ENCODE peak calls at places on chromosomes 1 and 21, in seven cellular contexts. One of them, this sample, is unnamed.

GRCh38 chr1:206145771-206146290 is 28.6 kb upstream of the AVPR1B start:
- DNase-seq in endothelial cell: no peak
- DNase-seq in fibroblast of the aortic adventitia: no peak
- DNase-seq in adrenal gland: no peak
- DNase-seq in type B pancreatic cell: no peak
- DNase-seq in heart left ventricle: no peak
- DNase-seq in CD4-positive, alpha-beta T cell: no peak
- DNase-seq in this sample: no peak

GRCh38 chr21:14484188-14485009 is 61.7 kb downstream of the SAMSN1 start:
- DNase-seq in endothelial cell: no peak
- DNase-seq in fibroblast of the aortic adventitia: no peak
- DNase-seq in adrenal gland: no peak
- DNase-seq in type B pancreatic cell: no peak
- DNase-seq in heart left ventricle: no peak
- DNase-seq in CD4-positive, alpha-beta T cell: no peak
- DNase-seq in this sample: no peak

GRCh38 chr1:27513958-27514357 is 24.0 kb upstream of the WASF2 start:
- DNase-seq in endothelial cell: no peak
- DNase-seq in fibroblast of the aortic adventitia: no peak
- DNase-seq in adrenal gland: no peak
- DNase-seq in type B pancreatic cell: no peak
- DNase-seq in heart left ventricle: peak
- DNase-seq in CD4-positive, alpha-beta T cell: no peak
- DNase-seq in this sample: no peak

GRCh38 chr1:65985393-65986066 is 192.8 kb downstream of the PDE4B start:
- DNase-seq in endothelial cell: no peak
- DNase-seq in fibroblast of the aortic adventitia: no peak
- DNase-seq in adrenal gland: no peak
- DNase-seq in type B pancreatic cell: no peak
- DNase-seq in heart left ventricle: no peak
- DNase-seq in CD4-positive, alpha-beta T cell: no peak
- DNase-seq in this sample: no peak

GRCh38 chr1:41517039-41517438 is 32.6 kb upstream of the EDN2 start:
- DNase-seq in endothelial cell: no peak
- DNase-seq in fibroblast of the aortic adventitia: no peak
- DNase-seq in adrenal gland: no peak
- DNase-seq in type B pancreatic cell: no peak
- DNase-seq in heart left ventricle: no peak
- DNase-seq in CD4-positive, alpha-beta T cell: no peak
- DNase-seq in this sample: no peak

GRCh38 chr1:220776725-220777326 is 9.9 kb upstream of the MTARC1 start:
- DNase-seq in endothelial cell: peak
- DNase-seq in fibroblast of the aortic adventitia: peak
- DNase-seq in adrenal gland: peak
- DNase-seq in type B pancreatic cell: peak
- DNase-seq in heart left ventricle: peak
- DNase-seq in CD4-positive, alpha-beta T cell: peak
- DNase-seq in this sample: peak

GRCh38 chr1:233269656-233270055 is 25.9 kb downstream of the PCNX2 start:
- DNase-seq in endothelial cell: no peak
- DNase-seq in fibroblast of the aortic adventitia: peak
- DNase-seq in adrenal gland: no peak
- DNase-seq in type B pancreatic cell: no peak
- DNase-seq in heart left ventricle: no peak
- DNase-seq in CD4-positive, alpha-beta T cell: no peak
- DNase-seq in this sample: no peak

GRCh38 chr1:198669023-198669698 is 30.3 kb downstream of the PTPRC start:
- DNase-seq in endothelial cell: no peak
- DNase-seq in fibroblast of the aortic adventitia: peak
- DNase-seq in adrenal gland: no peak
- DNase-seq in type B pancreatic cell: no peak
- DNase-seq in heart left ventricle: no peak
- DNase-seq in CD4-positive, alpha-beta T cell: no peak
- DNase-seq in this sample: peak

GRCh38 chr1:43143441-43143888 is 28.6 kb downstream of the EBNA1BP2 start:
- DNase-seq in endothelial cell: peak
- DNase-seq in fibroblast of the aortic adventitia: no peak
- DNase-seq in adrenal gland: no peak
- DNase-seq in type B pancreatic cell: no peak
- DNase-seq in heart left ventricle: no peak
- DNase-seq in CD4-positive, alpha-beta T cell: no peak
- DNase-seq in this sample: no peak

GRCh38 chr1:99481391-99481996 is 164.4 kb upstream of the PALMD start:
- DNase-seq in endothelial cell: peak
- DNase-seq in fibroblast of the aortic adventitia: peak
- DNase-seq in adrenal gland: peak
- DNase-seq in type B pancreatic cell: no peak
- DNase-seq in heart left ventricle: peak
- DNase-seq in CD4-positive, alpha-beta T cell: peak
- DNase-seq in this sample: no peak

GRCh38 chr1:115063238-115063901 is 25.9 kb downstream of the TSPAN2 start:
- DNase-seq in endothelial cell: no peak
- DNase-seq in fibroblast of the aortic adventitia: no peak
- DNase-seq in adrenal gland: no peak
- DNase-seq in type B pancreatic cell: no peak
- DNase-seq in heart left ventricle: no peak
- DNase-seq in CD4-positive, alpha-beta T cell: no peak
- DNase-seq in this sample: no peak

GRCh38 chr1:225998560-225999226 is 450 bp downstream of the SDE2 start:
- DNase-seq in endothelial cell: no peak
- DNase-seq in fibroblast of the aortic adventitia: peak
- DNase-seq in adrenal gland: no peak
- DNase-seq in type B pancreatic cell: no peak
- DNase-seq in heart left ventricle: no peak
- DNase-seq in CD4-positive, alpha-beta T cell: no peak
- DNase-seq in this sample: no peak

DNA sequence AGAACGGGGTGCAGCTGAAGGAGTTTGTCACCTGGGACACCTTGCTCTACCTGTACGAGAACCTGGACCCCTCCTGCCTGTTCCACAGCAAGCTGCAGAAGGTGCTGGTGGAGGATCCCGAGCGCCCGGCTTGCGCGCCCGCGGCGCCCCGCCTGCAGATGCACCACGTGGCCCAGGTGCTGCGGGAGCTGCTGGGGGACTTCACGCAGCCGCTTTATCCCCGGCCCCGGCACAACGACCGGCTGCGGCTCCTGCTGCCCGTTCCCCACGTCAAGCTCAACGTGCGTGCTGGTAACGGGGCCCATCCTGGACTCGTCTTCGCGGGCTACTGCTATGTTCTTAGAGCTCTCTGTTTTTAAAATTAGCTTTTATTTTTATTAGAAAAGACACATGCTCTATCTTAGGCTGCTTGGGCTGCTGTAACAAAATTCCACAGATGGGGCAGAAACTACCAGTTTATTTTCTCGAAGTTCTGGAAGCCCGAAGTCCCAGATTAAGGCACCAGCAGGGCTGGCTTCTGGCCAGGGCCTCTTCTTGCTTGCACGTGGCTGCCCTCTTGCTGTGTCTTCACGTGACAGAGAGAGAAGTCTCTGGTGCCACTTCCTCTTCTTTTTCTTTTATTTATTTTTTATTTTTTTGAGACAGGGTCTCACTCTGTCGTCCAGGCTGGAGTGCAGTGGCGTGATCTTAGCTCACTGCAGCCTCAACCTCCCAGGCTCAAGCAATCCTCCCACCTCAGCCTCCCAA is 38.1 kb downstream of the TRPM2 start:
- DNase-seq in endothelial cell: no peak
- DNase-seq in fibroblast of the aortic adventitia: no peak
- DNase-seq in adrenal gland: peak
- DNase-seq in type B pancreatic cell: peak
- DNase-seq in heart left ventricle: peak
- DNase-seq in CD4-positive, alpha-beta T cell: no peak
- DNase-seq in this sample: no peak
- TF ChIP-seq CTCF in endothelial cell: no peak
- TF ChIP-seq CTCF in fibroblast of the aortic adventitia: no peak
- TF ChIP-seq CTCF in adrenal gland: no peak
- TF ChIP-seq CTCF in type B pancreatic cell: no peak
- TF ChIP-seq CTCF in heart left ventricle: no peak
- TF ChIP-seq CTCF in CD4-positive, alpha-beta T cell: no peak
- TF ChIP-seq CTCF in this sample: no peak

GRCh38 chr1:54499097-54500029 is 48.7 kb upstream of the ACOT11 start:
- DNase-seq in endothelial cell: peak
- DNase-seq in fibroblast of the aortic adventitia: peak
- DNase-seq in adrenal gland: peak
- DNase-seq in type B pancreatic cell: no peak
- DNase-seq in heart left ventricle: no peak
- DNase-seq in CD4-positive, alpha-beta T cell: no peak
- DNase-seq in this sample: no peak
- TF ChIP-seq CTCF in endothelial cell: peak
- TF ChIP-seq CTCF in fibroblast of the aortic adventitia: peak
- TF ChIP-seq CTCF in adrenal gland: peak
- TF ChIP-seq CTCF in type B pancreatic cell: peak
- TF ChIP-seq CTCF in heart left ventricle: peak
- TF ChIP-seq CTCF in CD4-positive, alpha-beta T cell: peak
- TF ChIP-seq CTCF in this sample: peak

GRCh38 chr21:31088196-31088751 is 50.0 kb upstream of the KRTAP19-8 start:
- DNase-seq in endothelial cell: no peak
- DNase-seq in fibroblast of the aortic adventitia: no peak
- DNase-seq in adrenal gland: no peak
- DNase-seq in type B pancreatic cell: no peak
- DNase-seq in heart left ventricle: peak
- DNase-seq in CD4-positive, alpha-beta T cell: no peak
- DNase-seq in this sample: no peak
- TF ChIP-seq CTCF in endothelial cell: peak
- TF ChIP-seq CTCF in fibroblast of the aortic adventitia: no peak
- TF ChIP-seq CTCF in adrenal gland: no peak
- TF ChIP-seq CTCF in type B pancreatic cell: no peak
- TF ChIP-seq CTCF in heart left ventricle: no peak
- TF ChIP-seq CTCF in CD4-positive, alpha-beta T cell: no peak
- TF ChIP-seq CTCF in this sample: no peak

DNA sequence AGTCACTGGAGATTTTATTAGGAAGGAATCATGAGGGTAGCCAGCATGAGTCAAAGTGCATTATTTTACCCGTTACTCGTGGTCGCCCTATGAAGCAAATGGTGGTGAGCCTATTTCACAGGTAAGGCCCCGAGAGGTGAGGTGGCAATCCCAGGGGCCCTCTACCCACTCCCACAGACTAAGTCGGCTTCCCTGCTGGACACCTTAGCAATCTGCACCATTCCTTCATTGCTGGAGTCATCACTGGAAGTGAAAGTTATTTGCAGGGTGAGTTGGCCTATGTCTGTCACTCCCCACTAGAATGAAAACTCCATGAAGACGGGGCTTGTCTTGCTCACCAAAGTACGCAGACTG is 52.7 kb downstream of the TOMM20 start:
- DNase-seq in endothelial cell: no peak
- DNase-seq in fibroblast of the aortic adventitia: no peak
- DNase-seq in adrenal gland: no peak
- DNase-seq in type B pancreatic cell: no peak
- DNase-seq in heart left ventricle: no peak
- DNase-seq in CD4-positive, alpha-beta T cell: no peak
- DNase-seq in this sample: no peak
- TF ChIP-seq CTCF in endothelial cell: no peak
- TF ChIP-seq CTCF in fibroblast of the aortic adventitia: peak
- TF ChIP-seq CTCF in adrenal gland: no peak
- TF ChIP-seq CTCF in type B pancreatic cell: no peak
- TF ChIP-seq CTCF in heart left ventricle: no peak
- TF ChIP-seq CTCF in CD4-positive, alpha-beta T cell: no peak
- TF ChIP-seq CTCF in this sample: no peak

GRCh38 chr1:77509051-77509492 is 173.4 kb downstream of the ZZZ3 start:
- DNase-seq in endothelial cell: no peak
- DNase-seq in fibroblast of the aortic adventitia: peak
- DNase-seq in adrenal gland: no peak
- DNase-seq in type B pancreatic cell: no peak
- DNase-seq in heart left ventricle: no peak
- DNase-seq in CD4-positive, alpha-beta T cell: no peak
- DNase-seq in this sample: no peak
- TF ChIP-seq CTCF in endothelial cell: no peak
- TF ChIP-seq CTCF in fibroblast of the aortic adventitia: no peak
- TF ChIP-seq CTCF in adrenal gland: no peak
- TF ChIP-seq CTCF in type B pancreatic cell: no peak
- TF ChIP-seq CTCF in heart left ventricle: no peak
- TF ChIP-seq CTCF in CD4-positive, alpha-beta T cell: no peak
- TF ChIP-seq CTCF in this sample: no peak

GRCh38 chr1:58782308-58783089 is 1.3 kb downstream of the JUN start:
- DNase-seq in endothelial cell: peak
- DNase-seq in fibroblast of the aortic adventitia: peak
- DNase-seq in adrenal gland: peak
- DNase-seq in type B pancreatic cell: peak
- DNase-seq in heart left ventricle: peak
- DNase-seq in CD4-positive, alpha-beta T cell: peak
- DNase-seq in this sample: peak

GRCh38 chr1:58781541-58782307 is 2.1 kb downstream of the JUN start:
- DNase-seq in endothelial cell: peak
- DNase-seq in fibroblast of the aortic adventitia: peak
- DNase-seq in adrenal gland: peak
- DNase-seq in type B pancreatic cell: peak
- DNase-seq in heart left ventricle: peak
- DNase-seq in CD4-positive, alpha-beta T cell: peak
- DNase-seq in this sample: peak

GRCh38 chr1:58784758-58785423 is 1.0 kb upstream of the JUN start:
- DNase-seq in endothelial cell: peak
- DNase-seq in fibroblast of the aortic adventitia: peak
- DNase-seq in adrenal gland: peak
- DNase-seq in type B pancreatic cell: peak
- DNase-seq in heart left ventricle: peak
- DNase-seq in CD4-positive, alpha-beta T cell: peak
- DNase-seq in this sample: peak

GRCh38 chr1:58783993-58784757 is at the start of gene JUN:
- DNase-seq in endothelial cell: peak
- DNase-seq in fibroblast of the aortic adventitia: peak
- DNase-seq in adrenal gland: peak
- DNase-seq in type B pancreatic cell: peak
- DNase-seq in heart left ventricle: peak
- DNase-seq in CD4-positive, alpha-beta T cell: peak
- DNase-seq in this sample: peak

DNA sequence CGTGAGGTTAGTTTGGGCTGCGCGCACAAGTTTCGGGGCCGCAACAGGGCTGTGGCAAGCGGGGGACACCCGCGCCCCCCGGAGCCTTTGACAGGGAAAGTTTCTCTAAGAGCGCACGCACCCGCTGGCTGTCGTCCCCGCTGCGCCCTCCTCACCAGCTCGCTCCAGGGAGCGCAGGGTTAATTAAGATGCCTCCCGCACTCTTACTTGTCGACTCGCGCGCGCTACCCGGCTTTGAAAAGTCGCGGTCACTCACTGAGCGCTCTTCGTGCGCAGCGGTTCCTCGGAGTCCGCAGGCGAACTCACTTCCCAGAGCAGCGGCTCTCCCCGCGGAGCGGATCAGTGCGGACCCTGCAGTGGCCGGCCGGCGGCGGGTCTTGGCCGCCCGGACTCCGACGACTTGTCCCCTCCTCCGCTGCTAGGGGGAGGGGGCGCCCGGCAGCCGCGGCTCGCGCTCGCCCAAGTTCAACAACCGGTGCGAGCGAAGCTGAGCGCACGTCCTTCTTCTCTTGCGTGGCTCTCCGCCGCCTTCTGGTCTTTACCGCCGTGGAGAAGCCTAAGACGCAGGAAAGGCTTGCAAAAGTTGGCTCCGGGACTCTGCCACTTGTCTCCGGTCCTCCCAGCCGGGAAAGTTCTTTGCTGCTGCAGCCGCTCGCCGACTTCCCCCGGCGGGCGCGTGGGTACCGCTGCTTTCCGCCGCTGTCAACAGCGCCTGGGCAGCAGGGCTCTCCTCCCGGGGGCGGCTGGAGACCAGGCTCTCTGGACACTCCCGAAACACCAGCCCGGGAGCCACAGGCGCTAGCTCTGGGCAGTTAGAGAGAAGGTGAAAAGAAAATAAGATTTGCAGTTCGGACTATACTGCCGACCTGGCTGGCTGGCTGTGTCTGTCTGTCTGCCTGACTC is 506 bp downstream of the JUN start:
- DNase-seq in endothelial cell: peak
- DNase-seq in fibroblast of the aortic adventitia: peak
- DNase-seq in adrenal gland: peak
- DNase-seq in type B pancreatic cell: peak
- DNase-seq in heart left ventricle: peak
- DNase-seq in CD4-positive, alpha-beta T cell: peak
- DNase-seq in this sample: peak
- TF ChIP-seq CTCF in endothelial cell: no peak
- TF ChIP-seq CTCF in fibroblast of the aortic adventitia: no peak
- TF ChIP-seq CTCF in adrenal gland: no peak
- TF ChIP-seq CTCF in type B pancreatic cell: peak
- TF ChIP-seq CTCF in heart left ventricle: no peak
- TF ChIP-seq CTCF in CD4-positive, alpha-beta T cell: no peak
- TF ChIP-seq CTCF in this sample: no peak